ENCODE peak calls at places on chromosome 3, in ten cellular contexts. Z, D, H, G, R, F, N, A, O and E are unnamed samples.

GRCh38 chr3:58466899-58467563 is 24.9 kb upstream of the KCTD6 start:
- DNase-seq in Z (no peak), D (no peak), H (no peak), G (no peak), R (no peak), F (no peak), N (no peak), A (no peak), O (no peak), E (no peak)

GRCh38 chr3:171640520-171641412 is 169.5 kb downstream of the PLD1 start:
- DNase-seq in Z (peak), D (no peak), H (no peak), G (peak), R (no peak), F (peak), N (no peak), A (peak), O (peak), E (peak)

GRCh38 chr3:122215592-122216298 is 32.3 kb downstream of the CASR start:
- DNase-seq in Z (no peak), D (no peak), H (no peak), G (no peak), R (no peak), F (no peak), N (no peak), A (no peak), O (no peak), E (no peak)

GRCh38 chr3:193548406-193548805 is 6.3 kb downstream of the ATP13A4 start:
- DNase-seq in Z (no peak), D (no peak), H (no peak), G (no peak), R (no peak), F (no peak), N (no peak), A (no peak), O (no peak), E (no peak)

GRCh38 chr3:169578381-169578780 is 85.1 kb downstream of the MECOM start:
- DNase-seq in Z (no peak), D (no peak), H (no peak), G (no peak), R (no peak), F (no peak), N (no peak), A (no peak), O (no peak), E (no peak)

GRCh38 chr3:174186339-174186984 is 672.7 kb upstream of the NAALADL2 start:
- DNase-seq in Z (no peak), D (no peak), H (no peak), G (no peak), R (no peak), F (no peak), N (no peak), A (no peak), O (no peak), E (no peak)

GRCh38 chr3:71010731-71011455 is 572.6 kb downstream of the FOXP1 start:
- DNase-seq in Z (no peak), D (no peak), H (no peak), G (no peak), R (peak), F (no peak), N (no peak), A (no peak), O (no peak), E (no peak)

GRCh38 chr3:72145506-72146380 is 360.8 kb upstream of the PROK2 start:
- DNase-seq in Z (peak), D (no peak), H (no peak), G (peak), R (no peak), F (no peak), N (no peak), A (peak), O (peak), E (peak)

GRCh38 chr3:169195672-169196071 is 467.8 kb downstream of the MECOM start:
- DNase-seq in Z (no peak), D (no peak), H (no peak), G (no peak), R (no peak), F (no peak), N (no peak), A (no peak), O (no peak), E (no peak)

GRCh38 chr3:105793040-105793439 is 75.8 kb downstream of the CBLB start:
- DNase-seq in Z (peak), D (no peak), H (no peak), G (no peak), R (no peak), F (no peak), N (no peak), A (peak), O (no peak), E (no peak)

GRCh38 chr3:186255703-186256331 is 106.2 kb downstream of the DGKG start:
- DNase-seq in Z (no peak), D (no peak), H (peak), G (no peak), R (peak), F (no peak), N (no peak), A (no peak), O (no peak), E (no peak)

GRCh38 chr3:31733234-31733667 is 200.5 kb downstream of the STT3B start:
- DNase-seq in Z (no peak), D (no peak), H (no peak), G (no peak), R (no peak), F (no peak), N (no peak), A (no peak), O (no peak), E (no peak)

GRCh38 chr3:130748981-130749380 is 2.4 kb upstream of the PIK3R4 start:
- DNase-seq in Z (peak), D (no peak), H (no peak), G (peak), R (no peak), F (no peak), N (no peak), A (peak), O (no peak), E (peak)

GRCh38 chr3:50493086-50493485 is 10.3 kb downstream of the CACNA2D2 start:
- DNase-seq in Z (no peak), D (no peak), H (no peak), G (no peak), R (peak), F (no peak), N (no peak), A (no peak), O (no peak), E (no peak)

GRCh38 chr3:50491023-50491422 is 12.4 kb downstream of the CACNA2D2 start:
- DNase-seq in Z (no peak), D (no peak), H (no peak), G (no peak), R (no peak), F (no peak), N (no peak), A (no peak), O (no peak), E (no peak)

GRCh38 chr3:50494136-50494535 is 9.3 kb downstream of the CACNA2D2 start:
- DNase-seq in Z (no peak), D (no peak), H (no peak), G (no peak), R (no peak), F (no peak), N (no peak), A (no peak), O (no peak), E (no peak)

GRCh38 chr3:50493623-50494022 is 9.8 kb downstream of the CACNA2D2 start:
- DNase-seq in Z (no peak), D (no peak), H (no peak), G (no peak), R (no peak), F (no peak), N (no peak), A (no peak), O (no peak), E (no peak)

DNA sequence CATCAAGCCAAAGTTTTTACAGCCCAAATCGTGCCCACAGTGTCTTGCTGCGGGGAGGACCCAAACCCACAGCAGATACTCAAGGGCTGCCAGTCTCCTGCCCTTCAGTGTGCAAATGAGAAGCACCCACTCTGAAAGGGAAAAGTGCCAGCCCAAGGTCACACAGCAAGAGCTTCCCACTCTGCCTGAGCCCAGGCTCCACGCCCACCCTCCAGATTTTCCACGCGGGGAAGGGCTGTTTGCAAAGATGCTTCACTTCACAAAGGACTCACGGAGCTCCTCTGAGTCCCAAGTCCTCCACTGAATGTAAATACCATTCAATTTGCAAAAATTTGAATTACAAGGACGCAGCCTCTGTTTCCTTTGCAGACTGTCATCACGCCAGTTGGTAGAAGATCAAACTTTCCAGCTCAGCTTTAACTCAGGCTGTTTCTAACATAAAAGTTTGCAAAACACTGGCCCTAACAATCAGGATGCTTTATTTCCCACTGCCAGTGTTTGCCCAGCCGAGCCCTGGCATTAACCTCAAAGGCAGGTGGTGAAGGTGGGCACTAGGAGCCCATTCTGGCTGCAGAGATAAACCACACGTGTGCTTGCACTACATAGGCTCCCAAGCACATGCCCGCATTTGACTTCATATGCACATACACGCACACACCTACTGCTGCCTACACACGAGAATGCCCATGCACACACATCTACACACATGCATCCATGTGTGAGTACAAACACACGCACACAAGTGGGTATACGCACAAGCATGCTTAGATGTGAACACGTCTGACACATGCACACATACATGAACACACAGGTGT is 7.6 kb downstream of the CACNA2D2 start:
- DNase-seq in Z (no peak), D (no peak), H (no peak), G (no peak), R (no peak), F (no peak), N (no peak), A (no peak), O (no peak), E (no peak)
- TF ChIP-seq CTCF in Z (no peak), D (no peak), H (no peak), G (no peak), R (no peak), F (no peak), N (no peak), A (no peak), O (no peak), E (no peak)

GRCh38 chr3:138433892-138434275 is 532 bp upstream of the ESYT3 start:
- DNase-seq in Z (no peak), D (no peak), H (no peak), G (no peak), R (no peak), F (no peak), N (no peak), A (no peak), O (no peak), E (no peak)

GRCh38 chr3:138434276-138434874 is at the start of gene ESYT3:
- DNase-seq in Z (peak), D (peak), H (peak), G (no peak), R (no peak), F (peak), N (peak), A (peak), O (peak), E (peak)

GRCh38 chr3:138434875-138435772 is 708 bp downstream of the ESYT3 start:
- DNase-seq in Z (no peak), D (no peak), H (no peak), G (no peak), R (no peak), F (no peak), N (no peak), A (peak), O (no peak), E (peak)

GRCh38 chr3:138437281-138437680 is 2.9 kb downstream of the ESYT3 start:
- DNase-seq in Z (no peak), D (no peak), H (no peak), G (no peak), R (no peak), F (no peak), N (no peak), A (no peak), O (no peak), E (no peak)

DNA sequence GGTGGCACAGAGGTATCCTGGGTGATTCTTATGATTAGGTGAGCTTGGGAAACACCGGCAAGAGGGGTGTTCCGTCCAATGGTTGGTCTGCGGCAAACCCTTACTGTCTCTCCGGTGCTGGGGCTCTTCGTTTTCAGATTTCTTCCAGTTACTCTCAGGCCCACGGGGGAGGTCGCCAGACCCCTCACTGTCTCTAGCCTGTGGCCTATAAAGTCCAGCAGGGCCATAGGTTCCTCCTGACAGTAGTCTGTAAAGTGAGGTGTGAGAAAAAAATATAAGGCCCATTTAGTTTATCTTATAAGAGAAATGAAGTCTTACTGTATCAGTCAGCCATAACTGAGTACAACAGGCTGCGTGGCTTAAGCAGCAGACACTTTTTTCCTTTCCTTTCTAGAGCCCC is 1.4 kb downstream of the ESYT3 start:
- DNase-seq in Z (no peak), D (no peak), H (no peak), G (no peak), R (no peak), F (no peak), N (no peak), A (no peak), O (no peak), E (no peak)
- H3K4me3 ChIP-seq in Z (no peak), D (peak), H (peak), G (no peak), R (no peak), F (peak), N (peak), A (peak), O (no peak), E (no peak)

GRCh38 chr3:16377847-16378302 is 112.9 kb downstream of the OXNAD1 start:
- DNase-seq in Z (no peak), D (no peak), H (no peak), G (no peak), R (no peak), F (no peak), N (no peak), A (no peak), O (no peak), E (no peak)
- TF ChIP-seq CTCF in Z (no peak), D (peak), H (no peak), G (no peak), R (peak), F (peak), N (no peak), A (no peak), O (no peak), E (no peak)

GRCh38 chr3:157531301-157531660 is 28.1 kb upstream of the VEPH1 start:
- DNase-seq in Z (peak), D (no peak), H (no peak), G (no peak), R (no peak), F (no peak), N (no peak), A (peak), O (peak), E (peak)
- H3K4me3 ChIP-seq in Z (no peak), D (no peak), H (no peak), G (no peak), R (no peak), F (no peak), N (no peak), A (no peak), O (no peak), E (peak)

GRCh38 chr3:14717307-14717706 is 42.4 kb downstream of the C3orf20 start:
- DNase-seq in Z (no peak), D (no peak), H (no peak), G (no peak), R (no peak), F (no peak), N (no peak), A (no peak), O (no peak), E (no peak)
- TF ChIP-seq CTCF in Z (no peak), D (no peak), H (no peak), G (no peak), R (peak), F (no peak), N (no peak), A (no peak), O (no peak), E (no peak)